ENCODE peak calls at places on chromosome 1, in five cellular contexts. A is kidney epithelial cell, T is mesendoderm, E is NB4, C is IMR-90. D is an unnamed sample.

GRCh38 chr1:150543500-150544143 is 5.6 kb upstream of the ADAMTSL4 start:
- DNase-seq in A (no peak), E (no peak), C (no peak), T (no peak), D (peak)

GRCh38 chr1:197184190-197184589 is 37.7 kb upstream of the ASPM start:
- DNase-seq in T (no peak), C (peak), E (no peak), A (no peak), D (peak)

GRCh38 chr1:204350857-204351573 is 8.7 kb downstream of the PLEKHA6 start:
- DNase-seq in C (peak), E (no peak), T (peak), A (no peak), D (no peak)

GRCh38 chr1:235679005-235679404 is 29.4 kb upstream of the GNG4 start:
- DNase-seq in C (no peak), T (no peak), E (no peak), A (no peak), D (no peak)

GRCh38 chr1:155005076-155005971 is 2.7 kb downstream of the ZBTB7B start:
- DNase-seq in C (no peak), T (no peak), A (no peak), E (peak), D (peak)

GRCh38 chr1:172638249-172638648 is 20.7 kb upstream of the FASLG start:
- DNase-seq in C (no peak), E (no peak), A (no peak), T (no peak), D (peak)

GRCh38 chr1:46449223-46450159 is 40.1 kb upstream of the DMBX1 start:
- DNase-seq in C (no peak), T (no peak), E (peak), A (no peak), D (no peak)

GRCh38 chr1:55735110-55735509 is 519.9 kb upstream of the USP24 start:
- DNase-seq in A (no peak), C (no peak), E (no peak), T (no peak), D (no peak)

GRCh38 chr1:245742891-245743290 is 588.1 kb downstream of the KIF26B start:
- DNase-seq in A (peak), T (no peak), E (no peak), C (no peak), D (no peak)

GRCh38 chr1:205666372-205667166 is 13.7 kb downstream of the SLC45A3 start:
- DNase-seq in E (no peak), T (no peak), C (no peak), A (no peak), D (no peak)

GRCh38 chr1:224879404-224879803 is 50.1 kb upstream of the DNAH14 start:
- DNase-seq in C (peak), T (no peak), E (no peak), A (peak), D (no peak)

GRCh38 chr1:80171101-80171500 is 1164.6 kb upstream of the ADGRL4 start:
- DNase-seq in E (no peak), C (no peak), A (no peak), T (no peak), D (peak)

GRCh38 chr1:110011527-110012041 is 22.8 kb upstream of the STRIP1 start:
- DNase-seq in A (no peak), T (peak), C (peak), E (peak), D (peak)

GRCh38 chr1:243598433-243598832 is 251.6 kb downstream of the AKT3 start:
- DNase-seq in T (peak), A (peak), C (peak), E (peak), D (peak)

GRCh38 chr1:51635611-51636010 is 18.7 kb downstream of the OSBPL9 start:
- DNase-seq in C (no peak), E (no peak), A (no peak), T (no peak), D (no peak)

GRCh38 chr1:204565617-204566582 is 49.7 kb downstream of the MDM4 start:
- DNase-seq in T (peak), E (peak), A (peak), C (peak), D (peak)

GRCh38 chr1:160726114-160726497 is 12.9 kb upstream of the SLAMF7 start:
- DNase-seq in T (no peak), A (no peak), E (peak), C (no peak), D (peak)

GRCh38 chr1:178283409-178283808 is 189.5 kb downstream of the RASAL2 start:
- DNase-seq in T (peak), C (peak), E (peak), A (no peak), D (peak)

GRCh38 chr1:11157867-11158266 is 31.3 kb upstream of the ANGPTL7 start:
- DNase-seq in T (no peak), E (no peak), C (peak), A (no peak), D (no peak)

GRCh38 chr1:46622341-46622740 is 5.7 kb upstream of the MOB3C start:
- DNase-seq in C (peak), A (no peak), T (peak), E (peak), D (peak)

GRCh38 chr1:71086331-71086730 is 5.5 kb upstream of the ZRANB2 start:
- DNase-seq in A (peak), T (no peak), C (peak), E (no peak), D (peak)

GRCh38 chr1:226657788-226658537 is 81.1 kb downstream of the ITPKB start:
- DNase-seq in C (no peak), A (no peak), E (no peak), T (no peak), D (peak)
- H3K4me3 ChIP-seq in C (no peak), A (no peak), E (no peak), T (no peak), D (no peak)

DNA sequence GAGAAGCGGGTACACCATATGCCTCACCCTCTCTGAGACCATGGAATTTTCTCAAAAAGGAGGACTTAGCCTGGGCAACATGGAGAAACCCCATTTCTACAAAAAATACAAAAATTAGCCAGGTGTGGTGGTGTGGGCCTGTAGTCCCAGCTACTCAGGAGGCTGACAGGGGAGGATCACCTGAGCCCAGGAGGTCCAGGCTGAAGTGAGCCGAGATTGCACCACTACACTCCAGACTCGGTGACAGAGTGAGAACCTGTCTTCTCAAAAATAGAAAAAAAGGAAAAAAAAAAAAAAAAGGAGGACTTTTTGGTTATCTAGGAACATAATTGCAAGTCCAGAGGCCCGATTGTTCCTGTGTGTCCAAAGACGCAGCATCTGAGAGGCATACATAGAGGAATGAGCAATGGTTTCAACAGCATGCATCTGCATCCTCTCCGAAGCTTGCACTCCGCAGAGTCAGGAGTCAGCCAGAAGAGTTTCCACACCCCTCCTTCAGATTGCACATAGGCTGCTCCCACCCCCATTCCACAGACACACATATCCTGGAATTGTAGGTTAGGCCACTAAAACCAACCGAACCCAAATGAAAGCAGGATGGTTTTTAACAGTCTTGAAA is 2.5 kb upstream of the TBX15 start:
- DNase-seq in T (no peak), E (no peak), C (no peak), A (no peak), D (no peak)
- H3K4me3 ChIP-seq in T (no peak), E (no peak), C (no peak), A (no peak), D (no peak)

GRCh38 chr1:231800071-231800470 is 173.5 kb downstream of the DISC1 start:
- DNase-seq in T (no peak), E (no peak), A (no peak), C (no peak), D (peak)
- H3K4me3 ChIP-seq in T (no peak), E (no peak), A (no peak), C (no peak), D (no peak)

DNA sequence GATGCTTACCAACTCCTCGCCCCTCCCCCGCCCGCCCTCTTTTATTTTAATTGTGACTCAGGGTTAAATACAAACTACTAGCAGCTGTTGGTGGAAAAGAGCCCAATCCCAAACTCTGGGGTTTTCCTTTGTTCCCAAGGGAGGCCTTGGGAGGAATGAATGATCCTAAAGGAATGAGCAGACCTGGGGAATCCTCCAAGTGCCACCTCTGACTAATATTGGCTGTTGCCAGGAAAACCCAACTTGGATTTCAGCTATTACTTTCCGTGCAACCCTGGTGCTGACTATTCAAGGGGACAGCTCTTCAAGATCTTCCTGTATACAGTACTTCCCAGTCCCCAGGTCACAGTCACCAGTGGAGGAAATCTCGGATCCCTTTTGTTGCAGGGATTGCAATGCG is 1.3 kb upstream of the S100A10 start:
- DNase-seq in T (peak), E (no peak), A (peak), C (peak), D (peak)
- H3K4me3 ChIP-seq in T (no peak), E (no peak), A (no peak), C (no peak), D (no peak)

GRCh38 chr1:19009126-19009881 is 52.8 kb upstream of the IFFO2 start:
- DNase-seq in T (no peak), C (no peak), E (no peak), A (no peak), D (no peak)

GRCh38 chr1:19009882-19010321 is 53.4 kb upstream of the IFFO2 start:
- DNase-seq in A (peak), E (no peak), T (peak), C (peak), D (peak)

GRCh38 chr1:19011832-19012231 is 55.4 kb upstream of the IFFO2 start:
- DNase-seq in T (peak), A (no peak), E (no peak), C (no peak), D (peak)

GRCh38 chr1:19010503-19010902 is 54.0 kb upstream of the IFFO2 start:
- DNase-seq in E (no peak), T (no peak), A (no peak), C (no peak), D (no peak)

GRCh38 chr1:19010995-19011696 is 54.7 kb upstream of the IFFO2 start:
- DNase-seq in C (peak), E (peak), T (peak), A (peak), D (peak)
- H3K4me3 ChIP-seq in C (no peak), E (no peak), T (no peak), A (no peak), D (no peak)

GRCh38 chr1:162873671-162874666 is 13.0 kb upstream of the CCDC190 start:
- DNase-seq in T (no peak), A (no peak), C (peak), E (no peak), D (peak)
- H3K4me3 ChIP-seq in T (no peak), A (no peak), C (no peak), E (no peak), D (no peak)

GRCh38 chr1:107949467-107950253 is 15.3 kb downstream of the VAV3 start:
- DNase-seq in T (no peak), C (no peak), A (no peak), E (no peak), D (no peak)
- H3K4me3 ChIP-seq in T (no peak), C (no peak), A (no peak), E (no peak), D (no peak)

D was measured in epithelial cell of esophagus.